ENCODE peak calls at places on chromosomes 11 and 22, in eight cellular contexts. C, B, W, J, P, E, F and X are unnamed samples.

GRCh38 chr11:2576536-2576935 is 123.3 kb downstream of the KCNQ1OT1 start:
- DNase-seq in C (no peak), B (no peak), W (no peak), J (no peak), P (peak), E (no peak), F (no peak), X (no peak)

GRCh38 chr11:128481135-128481534 is 106.2 kb downstream of the ETS1 start:
- DNase-seq in C (no peak), B (no peak), W (no peak), J (peak), P (no peak), E (no peak), F (no peak), X (peak)

GRCh38 chr11:19441752-19442553 is 201.2 kb upstream of the E2F8 start:
- DNase-seq in C (peak), B (peak), W (peak), J (peak), P (no peak), E (no peak), F (no peak), X (peak)

GRCh38 chr11:74171630-74172465 is 759 bp downstream of the PPME1 start:
- DNase-seq in C (peak), B (no peak), W (no peak), J (no peak), P (no peak), E (peak), F (no peak), X (peak)

GRCh38 chr11:1228183-1228821 is 5.4 kb downstream of the MUC5B start:
- DNase-seq in C (no peak), B (no peak), W (no peak), J (no peak), P (peak), E (no peak), F (no peak), X (no peak)

GRCh38 chr11:33753304-33753703 is 17.1 kb upstream of the CD59 start:
- DNase-seq in C (no peak), B (no peak), W (no peak), J (no peak), P (no peak), E (no peak), F (no peak), X (peak)

GRCh38 chr11:3161309-3161708 is 3.8 kb downstream of the OSBPL5 start:
- DNase-seq in C (no peak), B (no peak), W (no peak), J (no peak), P (peak), E (no peak), F (no peak), X (no peak)

GRCh38 chr11:61866231-61866957 is 25.0 kb downstream of the FADS3 start:
- DNase-seq in C (no peak), B (no peak), W (no peak), J (no peak), P (no peak), E (no peak), F (no peak), X (no peak)

GRCh38 chr22:26642465-26643367 is 14.7 kb upstream of the MIAT start:
- DNase-seq in C (peak), B (no peak), W (no peak), J (no peak), P (peak), E (peak), F (no peak), X (peak)

GRCh38 chr11:76579047-76579751 is 91.3 kb downstream of the LRRC32 start:
- DNase-seq in C (no peak), B (no peak), W (peak), J (no peak), P (peak), E (no peak), F (no peak), X (peak)

GRCh38 chr11:17558916-17559315 is 11.9 kb downstream of the OTOG start:
- DNase-seq in C (no peak), B (no peak), W (no peak), J (no peak), P (no peak), E (no peak), F (no peak), X (no peak)

GRCh38 chr11:34632105-34632780 is 11.3 kb downstream of the EHF start:
- DNase-seq in C (no peak), B (no peak), W (no peak), J (no peak), P (no peak), E (peak), F (no peak), X (no peak)

GRCh38 chr11:70549796-70550195 is 151.5 kb downstream of the CTTN start:
- DNase-seq in C (no peak), B (no peak), W (no peak), J (no peak), P (peak), E (no peak), F (no peak), X (no peak)

GRCh38 chr11:103071008-103071407 is 21.0 kb downstream of the DCUN1D5 start:
- DNase-seq in C (no peak), B (no peak), W (no peak), J (no peak), P (no peak), E (no peak), F (no peak), X (no peak)

GRCh38 chr11:23556163-23556750 is 696.0 kb upstream of the CCDC179 start:
- DNase-seq in C (no peak), B (no peak), W (no peak), J (no peak), P (no peak), E (no peak), F (no peak), X (no peak)

GRCh38 chr11:61041755-61042518 is 60.4 kb upstream of the CD5 start:
- DNase-seq in C (no peak), B (no peak), W (no peak), J (no peak), P (no peak), E (peak), F (peak), X (peak)

GRCh38 chr11:14015711-14016110 is 53.2 kb downstream of the SPON1 start:
- DNase-seq in C (no peak), B (peak), W (no peak), J (peak), P (no peak), E (no peak), F (no peak), X (peak)

GRCh38 chr11:103773059-103773458 is 263.4 kb upstream of the DDI1 start:
- DNase-seq in C (no peak), B (no peak), W (no peak), J (no peak), P (no peak), E (no peak), F (no peak), X (peak)

GRCh38 chr11:1437500-1437899 is 47.8 kb downstream of the BRSK2 start:
- DNase-seq in C (no peak), B (no peak), W (no peak), J (peak), P (peak), E (no peak), F (no peak), X (peak)

GRCh38 chr11:117179048-117179999 is 781 bp downstream of the SIDT2 start:
- DNase-seq in C (peak), B (no peak), W (no peak), J (peak), P (peak), E (peak), F (peak), X (peak)

GRCh38 chr11:32088117-32088941 is 2.5 kb upstream of the RCN1 start:
- DNase-seq in C (peak), B (peak), W (peak), J (peak), P (peak), E (peak), F (no peak), X (peak)

GRCh38 chr11:44505591-44506054 is 59.8 kb upstream of the CD82 start:
- DNase-seq in C (peak), B (peak), W (no peak), J (no peak), P (no peak), E (no peak), F (no peak), X (peak)

GRCh38 chr22:37905534-37906363 is at the start of gene MICALL1:
- DNase-seq in C (peak), B (peak), W (no peak), J (peak), P (peak), E (peak), F (peak), X (peak)

GRCh38 chr11:128494418-128495332 is 92.7 kb downstream of the ETS1 start:
- DNase-seq in C (no peak), B (no peak), W (no peak), J (no peak), P (no peak), E (no peak), F (no peak), X (no peak)

GRCh38 chr11:108853864-108854263 is 189.0 kb downstream of the DDX10 start:
- DNase-seq in C (no peak), B (no peak), W (no peak), J (no peak), P (no peak), E (no peak), F (no peak), X (peak)

GRCh38 chr11:45786272-45786671 is 18.7 kb upstream of the SLC35C1 start:
- DNase-seq in C (no peak), B (no peak), W (no peak), J (no peak), P (no peak), E (no peak), F (no peak), X (no peak)

GRCh38 chr11:133081730-133082452 is 450.4 kb downstream of the OPCML start:
- DNase-seq in C (no peak), B (no peak), W (no peak), J (no peak), P (no peak), E (peak), F (no peak), X (no peak)

GRCh38 chr11:10855295-10855694 is 2.6 kb downstream of the ZBED5 start:
- DNase-seq in C (no peak), B (no peak), W (no peak), J (no peak), P (no peak), E (no peak), F (no peak), X (no peak)

GRCh38 chr11:64563966-64564365 is 27.1 kb upstream of the SLC22A12 start:
- DNase-seq in C (no peak), B (no peak), W (no peak), J (no peak), P (no peak), E (no peak), F (no peak), X (no peak)

GRCh38 chr11:116052603-116053537 is 548.7 kb upstream of the CADM1 start:
- DNase-seq in C (no peak), B (no peak), W (no peak), J (no peak), P (no peak), E (peak), F (no peak), X (no peak)

GRCh38 chr11:123132881-123133280 is 62.2 kb downstream of the CLMP start:
- DNase-seq in C (no peak), B (no peak), W (no peak), J (no peak), P (no peak), E (no peak), F (no peak), X (no peak)

GRCh38 chr11:129701706-129702105 is 113.9 kb upstream of the TMEM45B start:
- DNase-seq in C (no peak), B (no peak), W (no peak), J (no peak), P (no peak), E (no peak), F (no peak), X (no peak)

GRCh38 chr11:126385991-126386728 is 30.7 kb downstream of the ST3GAL4 start:
- DNase-seq in C (no peak), B (no peak), W (no peak), J (no peak), P (peak), E (no peak), F (no peak), X (no peak)

GRCh38 chr22:21095773-21096107 is 50.0 kb downstream of the LRRC74B start:
- DNase-seq in C (no peak), B (no peak), W (no peak), J (no peak), P (no peak), E (no peak), F (no peak), X (no peak)

GRCh38 chr11:118924591-118925585 is 838 bp downstream of the BCL9L start:
- DNase-seq in C (peak), B (no peak), W (no peak), J (no peak), P (no peak), E (peak), F (peak), X (peak)

GRCh38 chr11:44978961-44979331 is 28.3 kb upstream of the TP53I11 start:
- DNase-seq in C (no peak), B (no peak), W (no peak), J (no peak), P (no peak), E (peak), F (no peak), X (no peak)